ENCODE peak calls at places on chromosomes 6 and 20, in four cellular contexts. One of them, this sample, is unnamed.

GRCh38 chr6:159578629-159579028 is 114.4 kb downstream of the SOD2 start:
- DNase-seq in substantia nigra: no peak
- DNase-seq in aorta: no peak
- DNase-seq in dorsolateral prefrontal cortex: no peak
- DNase-seq in this sample: no peak

GRCh38 chr6:159107451-159108260 is 61.5 kb upstream of the FNDC1 start:
- DNase-seq in substantia nigra: no peak
- DNase-seq in aorta: no peak
- DNase-seq in dorsolateral prefrontal cortex: no peak
- DNase-seq in this sample: no peak

GRCh38 chr20:37411408-37412306 is 65.7 kb downstream of the SRC start:
- DNase-seq in aorta: no peak
- DNase-seq in dorsolateral prefrontal cortex: no peak
- DNase-seq in substantia nigra: no peak
- DNase-seq in this sample: no peak

GRCh38 chr6:18501313-18502013 is 114.3 kb downstream of the RNF144B start:
- DNase-seq in substantia nigra: peak
- DNase-seq in dorsolateral prefrontal cortex: no peak
- DNase-seq in aorta: peak
- DNase-seq in this sample: peak

GRCh38 chr6:138531387-138531786 is 32.1 kb upstream of the NHSL1 start:
- DNase-seq in aorta: no peak
- DNase-seq in dorsolateral prefrontal cortex: no peak
- DNase-seq in substantia nigra: no peak
- DNase-seq in this sample: no peak

GRCh38 chr6:125699591-125699990 is 49.8 kb upstream of the HEY2 start:
- DNase-seq in substantia nigra: no peak
- DNase-seq in aorta: no peak
- DNase-seq in dorsolateral prefrontal cortex: no peak
- DNase-seq in this sample: no peak

GRCh38 chr6:157726892-157727628 is 96.0 kb upstream of the SNX9 start:
- DNase-seq in substantia nigra: no peak
- DNase-seq in dorsolateral prefrontal cortex: no peak
- DNase-seq in aorta: peak
- DNase-seq in this sample: peak

GRCh38 chr6:113969888-113970807 is 800 bp downstream of the HDAC2 start:
- DNase-seq in substantia nigra: peak
- DNase-seq in aorta: peak
- DNase-seq in dorsolateral prefrontal cortex: peak
- DNase-seq in this sample: peak

GRCh38 chr20:41408131-41408789 is 41.6 kb upstream of the EMILIN3 start:
- DNase-seq in dorsolateral prefrontal cortex: no peak
- DNase-seq in aorta: no peak
- DNase-seq in substantia nigra: no peak
- DNase-seq in this sample: peak

GRCh38 chr20:7038029-7038428 is 270.5 kb downstream of the BMP2 start:
- DNase-seq in substantia nigra: no peak
- DNase-seq in aorta: no peak
- DNase-seq in dorsolateral prefrontal cortex: no peak
- DNase-seq in this sample: no peak

GRCh38 chr6:103036846-103037245 is 1643.3 kb downstream of the GRIK2 start:
- DNase-seq in substantia nigra: no peak
- DNase-seq in dorsolateral prefrontal cortex: no peak
- DNase-seq in aorta: no peak
- DNase-seq in this sample: no peak

GRCh38 chr6:87364602-87365252 is 20.1 kb downstream of the C6orf163 start:
- DNase-seq in aorta: no peak
- DNase-seq in dorsolateral prefrontal cortex: no peak
- DNase-seq in substantia nigra: no peak
- DNase-seq in this sample: no peak

GRCh38 chr6:36432151-36432633 is 10.5 kb downstream of the PXT1 start:
- DNase-seq in dorsolateral prefrontal cortex: no peak
- DNase-seq in aorta: no peak
- DNase-seq in substantia nigra: no peak
- DNase-seq in this sample: no peak

GRCh38 chr6:139126255-139126654 is 8.6 kb upstream of the HECA start:
- DNase-seq in aorta: peak
- DNase-seq in substantia nigra: no peak
- DNase-seq in dorsolateral prefrontal cortex: no peak
- DNase-seq in this sample: peak

GRCh38 chr20:57509665-57510237 is 15.2 kb downstream of the CTCFL start:
- DNase-seq in aorta: no peak
- DNase-seq in dorsolateral prefrontal cortex: no peak
- DNase-seq in substantia nigra: no peak
- DNase-seq in this sample: no peak

GRCh38 chr20:23294671-23295070 is 55.9 kb upstream of the NXT1 start:
- DNase-seq in substantia nigra: no peak
- DNase-seq in aorta: no peak
- DNase-seq in dorsolateral prefrontal cortex: no peak
- DNase-seq in this sample: no peak
- H3K27ac ChIP-seq in substantia nigra: no peak
- H3K27ac ChIP-seq in aorta: no peak
- H3K27ac ChIP-seq in dorsolateral prefrontal cortex: no peak
- H3K27ac ChIP-seq in this sample: peak

GRCh38 chr6:43723737-43724295 is 36.2 kb upstream of the MRPS18A start:
- DNase-seq in substantia nigra: no peak
- DNase-seq in dorsolateral prefrontal cortex: no peak
- DNase-seq in aorta: peak
- DNase-seq in this sample: no peak

GRCh38 chr6:43725643-43726580 is 38.3 kb upstream of the MRPS18A start:
- DNase-seq in aorta: peak
- DNase-seq in dorsolateral prefrontal cortex: no peak
- DNase-seq in substantia nigra: no peak
- DNase-seq in this sample: no peak

GRCh38 chr6:43722920-43723565 is 35.5 kb upstream of the MRPS18A start:
- DNase-seq in substantia nigra: no peak
- DNase-seq in dorsolateral prefrontal cortex: no peak
- DNase-seq in aorta: no peak
- DNase-seq in this sample: no peak

GRCh38 chr6:43724354-43724753 is 36.8 kb upstream of the MRPS18A start:
- DNase-seq in substantia nigra: no peak
- DNase-seq in dorsolateral prefrontal cortex: no peak
- DNase-seq in aorta: no peak
- DNase-seq in this sample: no peak

DNA sequence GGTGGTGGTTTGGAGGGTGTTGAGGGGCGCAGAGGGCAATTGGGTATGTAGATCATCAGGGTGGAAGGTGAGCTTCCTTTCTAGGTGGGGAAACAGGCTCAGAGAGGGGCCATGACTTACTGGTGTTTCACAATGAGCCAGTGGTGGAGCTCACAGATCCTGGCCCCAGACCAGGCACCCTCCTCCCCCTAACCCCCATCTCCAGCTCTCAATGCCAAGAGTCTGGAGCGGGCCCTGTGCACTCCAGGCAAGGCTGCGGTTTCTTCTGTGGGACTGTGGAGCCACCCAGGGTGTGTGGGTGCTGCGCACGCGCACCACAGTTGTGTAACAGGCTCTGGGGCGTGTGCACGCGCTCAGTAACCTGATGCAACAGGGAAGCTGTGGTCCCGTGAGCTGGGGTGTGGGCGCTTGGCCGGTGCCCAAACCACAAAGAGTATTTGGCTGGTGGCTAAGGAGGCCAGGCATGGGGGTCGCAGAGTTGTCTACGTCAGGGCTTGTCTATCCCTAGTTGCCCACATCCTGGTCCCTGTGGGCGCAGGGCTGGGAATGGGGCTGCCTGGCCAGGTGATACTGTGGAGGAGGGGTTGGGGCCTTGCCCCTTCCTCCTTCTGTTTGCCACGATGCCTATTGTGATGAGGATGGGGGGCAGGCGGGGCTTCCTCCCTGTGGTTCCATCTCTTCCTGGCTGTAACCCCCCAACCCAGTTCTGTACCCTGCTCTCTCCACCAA is 37.5 kb upstream of the MRPS18A start:
- DNase-seq in aorta: peak
- DNase-seq in dorsolateral prefrontal cortex: no peak
- DNase-seq in substantia nigra: no peak
- DNase-seq in this sample: peak
- H3K27ac ChIP-seq in aorta: no peak
- H3K27ac ChIP-seq in dorsolateral prefrontal cortex: no peak
- H3K27ac ChIP-seq in substantia nigra: no peak
- H3K27ac ChIP-seq in this sample: no peak

DNA sequence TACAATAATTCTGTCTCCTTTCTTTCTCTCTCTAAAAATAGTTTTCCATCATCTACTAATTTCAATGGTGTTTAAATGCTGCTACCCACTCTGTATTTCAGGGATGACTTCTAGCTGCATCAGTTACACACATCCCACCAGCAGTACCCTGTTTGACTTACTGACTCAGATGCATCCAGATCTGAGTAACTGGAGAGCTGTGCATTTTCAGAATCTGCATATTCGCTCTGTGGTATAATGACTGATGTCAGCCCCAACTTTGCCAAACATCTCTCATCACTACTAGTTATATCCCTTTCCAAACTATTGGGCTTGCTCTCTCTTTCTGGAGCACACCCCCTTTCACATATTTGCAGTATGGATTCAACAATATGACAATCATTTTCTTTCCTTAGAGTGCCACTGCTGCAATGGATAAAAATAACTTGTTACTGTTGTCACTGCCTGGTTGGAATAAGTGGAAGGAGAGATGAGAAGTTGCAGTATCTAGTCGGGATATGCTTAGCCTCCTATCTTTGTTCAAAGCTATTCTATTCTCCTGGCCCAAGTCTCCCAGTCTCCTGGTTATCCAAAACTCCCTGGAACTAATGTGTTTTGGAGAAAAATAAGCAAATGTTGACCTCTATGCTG is 3.3 kb upstream of the RSPO3 start:
- DNase-seq in substantia nigra: no peak
- DNase-seq in dorsolateral prefrontal cortex: no peak
- DNase-seq in aorta: no peak
- DNase-seq in this sample: no peak
- H3K27ac ChIP-seq in substantia nigra: no peak
- H3K27ac ChIP-seq in dorsolateral prefrontal cortex: no peak
- H3K27ac ChIP-seq in aorta: no peak
- H3K27ac ChIP-seq in this sample: peak

GRCh38 chr6:41231246-41231645 is 3.1 kb downstream of the TREML4 start:
- DNase-seq in aorta: no peak
- DNase-seq in dorsolateral prefrontal cortex: no peak
- DNase-seq in substantia nigra: no peak
- DNase-seq in this sample: no peak

GRCh38 chr6:41228616-41229015 is 467 bp downstream of the TREML4 start:
- DNase-seq in dorsolateral prefrontal cortex: no peak
- DNase-seq in substantia nigra: no peak
- DNase-seq in aorta: no peak
- DNase-seq in this sample: no peak

GRCh38 chr6:41226752-41227151 is 1.4 kb upstream of the TREML4 start:
- DNase-seq in dorsolateral prefrontal cortex: no peak
- DNase-seq in aorta: no peak
- DNase-seq in substantia nigra: no peak
- DNase-seq in this sample: no peak

GRCh38 chr6:41229716-41230115 is 1.6 kb downstream of the TREML4 start:
- DNase-seq in substantia nigra: no peak
- DNase-seq in dorsolateral prefrontal cortex: no peak
- DNase-seq in aorta: no peak
- DNase-seq in this sample: no peak

GRCh38 chr6:41228088-41228487 is at the start of gene TREML4:
- DNase-seq in dorsolateral prefrontal cortex: no peak
- DNase-seq in substantia nigra: no peak
- DNase-seq in aorta: no peak
- DNase-seq in this sample: no peak
- H3K27ac ChIP-seq in dorsolateral prefrontal cortex: no peak
- H3K27ac ChIP-seq in substantia nigra: no peak
- H3K27ac ChIP-seq in aorta: no peak
- H3K27ac ChIP-seq in this sample: no peak

GRCh38 chr6:148343028-148343374 is 363 bp downstream of the SASH1 start:
- DNase-seq in aorta: peak
- DNase-seq in dorsolateral prefrontal cortex: no peak
- DNase-seq in substantia nigra: no peak
- DNase-seq in this sample: no peak

GRCh38 chr6:148340586-148341297 is 1.9 kb upstream of the SASH1 start:
- DNase-seq in aorta: no peak
- DNase-seq in dorsolateral prefrontal cortex: no peak
- DNase-seq in substantia nigra: no peak
- DNase-seq in this sample: no peak

GRCh38 chr6:148343383-148343782 is 745 bp downstream of the SASH1 start:
- DNase-seq in substantia nigra: no peak
- DNase-seq in aorta: no peak
- DNase-seq in dorsolateral prefrontal cortex: no peak
- DNase-seq in this sample: no peak

GRCh38 chr6:148339766-148340165 is 2.9 kb upstream of the SASH1 start:
- DNase-seq in substantia nigra: no peak
- DNase-seq in dorsolateral prefrontal cortex: no peak
- DNase-seq in aorta: no peak
- DNase-seq in this sample: no peak

GRCh38 chr6:148342146-148343027 is at the start of gene SASH1:
- DNase-seq in dorsolateral prefrontal cortex: peak
- DNase-seq in aorta: peak
- DNase-seq in substantia nigra: peak
- DNase-seq in this sample: peak
- H3K27ac ChIP-seq in dorsolateral prefrontal cortex: peak
- H3K27ac ChIP-seq in aorta: peak
- H3K27ac ChIP-seq in substantia nigra: peak
- H3K27ac ChIP-seq in this sample: peak

GRCh38 chr6:67679566-67680296 is 955.4 kb upstream of the ADGRB3 start:
- DNase-seq in aorta: no peak
- DNase-seq in substantia nigra: no peak
- DNase-seq in dorsolateral prefrontal cortex: no peak
- DNase-seq in this sample: no peak

GRCh38 chr6:67676892-67677291 is 958.2 kb upstream of the ADGRB3 start:
- DNase-seq in dorsolateral prefrontal cortex: no peak
- DNase-seq in aorta: no peak
- DNase-seq in substantia nigra: no peak
- DNase-seq in this sample: no peak

GRCh38 chr6:67683960-67684359 is 951.1 kb upstream of the ADGRB3 start:
- DNase-seq in dorsolateral prefrontal cortex: no peak
- DNase-seq in aorta: no peak
- DNase-seq in substantia nigra: no peak
- DNase-seq in this sample: no peak

DNA sequence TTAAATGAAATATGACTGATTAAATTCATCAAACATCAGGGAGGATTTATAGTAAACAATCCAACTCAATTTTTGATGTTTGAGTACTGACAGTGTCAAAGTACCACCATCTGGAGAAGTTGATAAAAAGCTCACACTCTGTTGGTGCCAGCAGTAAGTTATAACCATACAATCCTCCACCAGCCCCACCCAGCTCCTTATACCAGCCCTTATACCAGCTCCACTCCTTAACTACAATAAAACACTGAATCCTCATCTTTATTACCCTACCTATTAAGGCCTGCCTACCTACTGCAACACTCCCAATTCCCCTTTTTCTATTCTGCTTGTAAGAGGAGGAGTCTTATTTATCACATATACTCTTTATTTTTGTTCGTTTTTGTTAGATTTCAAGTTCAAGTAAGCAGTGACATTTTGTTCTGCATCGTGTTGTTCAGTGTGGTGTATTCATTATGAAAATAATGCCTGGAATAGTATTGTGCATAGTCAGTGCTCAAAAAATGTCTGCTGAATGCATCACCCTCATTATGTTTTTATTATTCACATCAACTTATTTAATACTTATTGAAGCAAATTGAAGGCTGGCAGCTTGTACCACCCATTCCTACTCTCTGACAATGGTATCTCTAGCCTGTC is 954.7 kb upstream of the ADGRB3 start:
- DNase-seq in substantia nigra: no peak
- DNase-seq in aorta: no peak
- DNase-seq in dorsolateral prefrontal cortex: no peak
- DNase-seq in this sample: no peak
- H3K27ac ChIP-seq in substantia nigra: no peak
- H3K27ac ChIP-seq in aorta: no peak
- H3K27ac ChIP-seq in dorsolateral prefrontal cortex: no peak
- H3K27ac ChIP-seq in this sample: no peak

This sample was measured in gastrocnemius medialis.